ENCODE peak calls at places on chromosomes 7 and 10, in eight cellular contexts. K is choroid plexus epithelial cell, A is left ventricle myocardium inferior, O is cardiac fibroblast, T is heart right ventricle, C is neural progenitor cell, B is IMR-90, W is AG04450. F is an unnamed sample.

GRCh38 chr7:91496251-91496820 is 232.1 kb downstream of the FZD1 start:
- DNase-seq in W (no peak), A (no peak), C (no peak), T (no peak), K (no peak), B (no peak), O (no peak), F (no peak)

GRCh38 chr7:139659922-139660316 is 117.9 kb downstream of the HIPK2 start:
- DNase-seq in K (no peak), T (no peak), C (no peak), W (no peak), O (no peak), B (no peak), A (no peak), F (no peak)

GRCh38 chr10:110141747-110142625 is 65.4 kb upstream of the MXI1 start:
- DNase-seq in B (no peak), W (no peak), T (peak), C (no peak), K (no peak), A (peak), O (no peak), F (no peak)

GRCh38 chr7:141444956-141445355 is 106.3 kb upstream of the AGK start:
- DNase-seq in K (no peak), T (no peak), W (no peak), C (no peak), O (no peak), A (no peak), B (no peak), F (no peak)

GRCh38 chr7:82250598-82250997 is 193.0 kb downstream of the CACNA2D1 start:
- DNase-seq in B (no peak), O (no peak), A (no peak), T (no peak), K (no peak), C (no peak), W (no peak), F (peak)

GRCh38 chr7:665751-666453 is 60.6 kb upstream of the DNAAF5 start:
- DNase-seq in W (no peak), C (peak), K (peak), A (peak), T (peak), B (no peak), O (no peak), F (peak)

GRCh38 chr7:55473935-55474334 is 98.4 kb downstream of the VOPP1 start:
- DNase-seq in W (no peak), B (no peak), C (no peak), T (no peak), K (no peak), A (no peak), O (no peak), F (no peak)

GRCh38 chr7:116461500-116461899 is 38.0 kb upstream of the CAV2 start:
- DNase-seq in C (no peak), O (no peak), T (no peak), K (no peak), A (no peak), B (no peak), W (no peak), F (no peak)

GRCh38 chr10:124180947-124181549 is 87.7 kb upstream of the CHST15 start:
- DNase-seq in T (no peak), O (peak), K (peak), B (no peak), W (no peak), C (no peak), A (no peak), F (no peak)

GRCh38 chr7:113128028-113128427 is 9.7 kb upstream of the SMIM30 start:
- DNase-seq in T (no peak), K (no peak), A (no peak), C (no peak), O (peak), W (no peak), B (peak), F (peak)

GRCh38 chr10:34918060-34918840 is 103.2 kb upstream of the PARD3 start:
- DNase-seq in A (no peak), O (no peak), K (no peak), C (no peak), B (no peak), W (no peak), T (no peak), F (no peak)

GRCh38 chr7:30206942-30207341 is 72.2 kb downstream of the MTURN start:
- DNase-seq in C (no peak), B (no peak), T (no peak), K (no peak), W (no peak), A (no peak), O (no peak), F (no peak)

GRCh38 chr7:95250591-95250990 is 73.7 kb downstream of the PON1 start:
- DNase-seq in C (no peak), W (no peak), O (no peak), K (no peak), A (no peak), T (no peak), B (no peak), F (no peak)

GRCh38 chr7:77351539-77352004 is 64.6 kb downstream of the GSAP start:
- DNase-seq in B (no peak), A (peak), W (no peak), O (no peak), K (peak), T (peak), C (no peak), F (no peak)

GRCh38 chr7:44380179-44380830 is 54.9 kb upstream of the CAMK2B start:
- DNase-seq in T (no peak), O (no peak), B (no peak), W (no peak), K (no peak), A (no peak), C (no peak), F (no peak)

GRCh38 chr10:71035511-71036278 is 147.3 kb upstream of the PCBD1 start:
- DNase-seq in O (no peak), W (no peak), C (no peak), A (no peak), T (no peak), K (no peak), B (no peak), F (no peak)

GRCh38 chr7:105766421-105767191 is 109.8 kb downstream of the ATXN7L1 start:
- DNase-seq in B (peak), O (no peak), C (no peak), W (no peak), A (no peak), K (no peak), T (no peak), F (no peak)

GRCh38 chr10:15374156-15374555 is 3.1 kb upstream of the FAM171A1 start:
- DNase-seq in W (no peak), C (no peak), O (no peak), B (no peak), T (no peak), K (no peak), A (no peak), F (no peak)

GRCh38 chr7:45021604-45022296 is 21.7 kb downstream of the CCM2 start:
- DNase-seq in O (peak), T (no peak), K (peak), B (peak), W (no peak), A (no peak), C (no peak), F (peak)

GRCh38 chr10:2813277-2813676 is 254.1 kb upstream of the PFKP start:
- DNase-seq in B (no peak), O (no peak), A (no peak), C (no peak), K (no peak), T (no peak), W (no peak), F (no peak)

GRCh38 chr7:47654672-47655340 is 72.9 kb upstream of the TNS3 start:
- DNase-seq in A (no peak), K (peak), W (peak), T (no peak), C (peak), B (peak), O (peak), F (peak)

GRCh38 chr10:24561453-24561852 is 162.2 kb downstream of the ARHGAP21 start:
- DNase-seq in K (peak), W (no peak), O (peak), C (no peak), B (peak), T (no peak), A (no peak), F (peak)

GRCh38 chr7:12212051-12212485 is 974 bp downstream of the TMEM106B start:
- DNase-seq in B (no peak), A (no peak), K (peak), T (no peak), O (peak), C (peak), W (no peak), F (no peak)

GRCh38 chr7:2601065-2601464 is 30.7 kb upstream of the TTYH3 start:
- DNase-seq in B (no peak), C (peak), A (no peak), W (no peak), T (no peak), O (no peak), K (no peak), F (no peak)

GRCh38 chr10:31034041-31034918 is 2.6 kb upstream of the ZNF438 start:
- DNase-seq in A (no peak), W (peak), K (peak), C (no peak), T (no peak), B (peak), O (peak), F (peak)

GRCh38 chr7:84122582-84123360 is 71.8 kb downstream of the SEMA3A start:
- DNase-seq in K (peak), O (no peak), C (no peak), T (no peak), A (no peak), W (no peak), B (no peak), F (no peak)

GRCh38 chr7:28608766-28609165 is 196.4 kb downstream of the CREB5 start:
- DNase-seq in B (peak), C (no peak), O (peak), A (no peak), W (no peak), T (no peak), K (peak), F (peak)

GRCh38 chr7:4383584-4383983 is 298.5 kb upstream of the FOXK1 start:
- DNase-seq in W (no peak), A (no peak), K (no peak), C (no peak), O (no peak), T (no peak), B (no peak), F (no peak)

GRCh38 chr7:133024604-133025003 is 57.3 kb downstream of the CHCHD3 start:
- DNase-seq in B (no peak), A (no peak), T (no peak), K (no peak), W (no peak), O (no peak), C (no peak), F (no peak)

GRCh38 chr7:88306590-88307048 is at the start of gene STEAP4:
- DNase-seq in B (peak), T (peak), O (peak), W (no peak), A (peak), K (peak), C (peak), F (peak)
- H3K4me3 ChIP-seq in B (no peak), T (peak), O (peak), W (no peak), A (peak), K (peak), C (peak), F (no peak)

DNA sequence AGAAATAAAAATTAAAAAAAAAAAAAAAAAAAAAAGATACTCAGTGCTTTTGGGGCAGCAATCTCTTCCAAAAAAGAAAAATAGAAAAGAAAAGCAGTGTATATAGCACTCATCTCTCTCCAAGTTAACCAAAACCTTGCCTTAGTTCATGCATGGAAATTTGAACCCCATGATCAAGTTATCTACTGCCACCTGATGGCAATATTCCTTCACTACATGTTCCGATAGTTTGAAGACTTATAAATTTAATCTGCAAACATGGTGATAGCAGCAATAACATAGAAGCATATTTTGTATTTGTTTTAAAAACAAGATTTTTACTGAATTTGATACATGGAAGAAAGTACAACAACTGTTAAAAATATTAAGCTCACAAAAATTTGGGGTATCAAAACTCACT is 48.6 kb upstream of the SLIT1 start:
- DNase-seq in C (peak), B (peak), K (peak), A (no peak), T (no peak), O (peak), W (peak), F (peak)
- TF ChIP-seq CTCF in C (peak), B (peak), K (peak), A (peak), T (peak), O (peak), W (peak), F (peak)

GRCh38 chr7:27213904-27214586 is 14.2 kb upstream of the HOXA13 start:
- DNase-seq in W (no peak), T (no peak), A (no peak), O (no peak), B (no peak), C (no peak), K (no peak), F (peak)
- H3K4me3 ChIP-seq in W (no peak), T (no peak), A (peak), O (no peak), B (no peak), C (peak), K (no peak), F (no peak)

DNA sequence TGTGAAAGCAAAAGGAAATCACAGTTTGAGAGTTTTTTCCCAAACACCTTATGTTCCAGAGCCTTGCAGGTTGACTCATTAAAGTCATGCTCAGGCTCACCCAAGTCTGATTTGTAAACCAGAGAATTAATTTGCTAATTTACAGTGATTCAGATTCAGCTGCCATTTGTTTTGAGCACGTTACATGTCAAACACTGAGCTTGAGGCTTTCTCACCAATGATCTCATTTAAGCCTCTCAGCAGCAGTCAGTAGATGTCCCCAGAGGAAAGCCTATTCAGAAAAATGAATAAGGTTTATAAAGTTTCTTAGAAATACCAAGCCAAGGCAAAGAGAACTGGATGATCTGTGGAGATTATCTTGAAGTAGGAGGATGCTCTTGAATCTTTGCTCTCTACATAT is 420.4 kb downstream of the HTR7 start:
- DNase-seq in T (no peak), C (no peak), B (no peak), W (no peak), O (peak), A (no peak), K (peak), F (no peak)
- TF ChIP-seq CTCF in T (no peak), C (no peak), B (no peak), W (no peak), O (no peak), A (no peak), K (peak), F (no peak)

DNA sequence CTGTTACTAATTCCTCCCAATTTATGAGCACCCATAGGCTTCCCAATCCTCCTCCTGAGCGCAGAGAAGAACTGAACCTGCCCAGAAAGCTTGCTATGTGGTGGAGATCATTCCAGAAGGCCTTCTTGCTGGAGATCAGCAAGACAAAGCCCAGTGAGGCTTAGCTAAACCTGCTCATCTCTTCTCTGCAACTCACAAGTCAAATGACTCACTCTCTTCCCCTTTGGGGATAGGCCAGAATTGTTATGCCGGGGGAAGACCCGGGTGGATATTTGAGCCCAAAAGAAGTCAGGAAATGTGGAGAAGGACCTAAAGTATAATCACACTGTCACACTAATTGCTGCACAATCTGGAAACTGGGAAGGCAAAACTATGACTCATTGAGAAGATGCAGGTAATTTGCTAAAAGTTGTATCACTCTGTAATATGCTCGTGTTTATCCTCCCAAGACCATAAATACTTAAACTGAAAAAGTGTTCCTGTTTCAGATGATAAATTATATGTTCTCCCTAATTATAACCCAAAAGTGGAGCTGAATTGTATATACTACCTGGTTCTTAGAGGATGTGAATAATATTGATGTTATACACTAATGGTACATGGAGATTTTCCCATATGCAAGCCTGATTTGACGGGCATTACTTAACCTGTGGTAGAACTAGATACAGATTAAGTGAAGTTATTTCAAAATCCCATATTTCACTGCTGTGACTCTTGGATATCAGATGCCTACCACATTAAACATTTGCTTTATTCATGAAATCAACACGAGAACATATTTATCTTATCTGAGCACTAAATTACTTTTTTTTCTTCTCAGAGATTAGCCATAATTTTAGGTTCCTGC is 6.4 kb downstream of the NEBL start:
- DNase-seq in K (peak), T (no peak), B (no peak), A (no peak), W (no peak), O (peak), C (no peak), F (no peak)
- H3K4me3 ChIP-seq in K (no peak), T (peak), B (no peak), A (peak), W (no peak), O (no peak), C (no peak), F (no peak)

GRCh38 chr7:131068604-131069021 is 259.1 kb upstream of the MKLN1 start:
- DNase-seq in T (no peak), K (peak), W (no peak), A (no peak), B (peak), O (peak), C (peak), F (peak)
- TF ChIP-seq CTCF in T (peak), K (peak), W (peak), A (peak), B (peak), O (peak), C (no peak), F (peak)

GRCh38 chr10:9243861-9244515 is 1189.5 kb downstream of the GATA3 start:
- DNase-seq in T (no peak), C (peak), W (no peak), B (no peak), A (no peak), K (no peak), O (no peak), F (no peak)
- H3K4me3 ChIP-seq in T (no peak), C (no peak), W (no peak), B (no peak), A (no peak), K (no peak), O (no peak), F (no peak)

GRCh38 chr7:123120286-123120685 is 79.5 kb downstream of the SLC13A1 start:
- DNase-seq in B (no peak), W (no peak), O (peak), K (peak), C (no peak), T (no peak), A (no peak), F (peak)
- TF ChIP-seq CTCF in B (no peak), W (no peak), O (no peak), K (no peak), C (no peak), T (no peak), A (no peak), F (no peak)